ENCODE peak calls at places on chromosomes 1 and 21, in five cellular contexts. F is uterus, Z is endothelial cell, T is PC-3, B is Panc1. D is an unnamed sample.

GRCh38 chr1:60989745-60990718 is 92.3 kb upstream of the NFIA start:
- DNase-seq in T (peak), B (no peak), Z (no peak), F (peak), D (no peak)

GRCh38 chr1:101293461-101294045 is 56.7 kb downstream of the S1PR1 start:
- DNase-seq in B (no peak), Z (no peak), F (no peak), T (peak), D (no peak)

GRCh38 chr1:187261637-187262036 is 432.9 kb downstream of the PLA2G4A start:
- DNase-seq in Z (no peak), F (no peak), B (no peak), T (no peak), D (no peak)

GRCh38 chr1:96840396-96840795 is 118.8 kb downstream of the PTBP2 start:
- DNase-seq in Z (no peak), T (no peak), F (no peak), B (no peak), D (no peak)

GRCh38 chr1:117166076-117166475 is 44.5 kb upstream of the TRIM45 start:
- DNase-seq in B (peak), F (no peak), T (peak), Z (no peak), D (no peak)

GRCh38 chr1:11129649-11130048 is 30.0 kb upstream of the EXOSC10 start:
- DNase-seq in B (no peak), Z (no peak), T (no peak), F (no peak), D (no peak)

GRCh38 chr1:201911827-201912571 is 23.3 kb downstream of the SHISA4 start:
- DNase-seq in F (no peak), Z (no peak), T (no peak), B (no peak), D (no peak)

GRCh38 chr1:201903135-201903534 is 14.4 kb downstream of the SHISA4 start:
- DNase-seq in Z (no peak), B (no peak), T (no peak), F (peak), D (no peak)

GRCh38 chr1:85330206-85330605 is 53.8 kb upstream of the BCL10 start:
- DNase-seq in Z (no peak), T (peak), B (no peak), F (no peak), D (no peak)

GRCh38 chr1:59971464-59971911 is 44.9 kb upstream of the CYP2J2 start:
- DNase-seq in T (peak), B (no peak), Z (peak), F (peak), D (peak)

GRCh38 chr1:41365772-41366427 is 4.7 kb downstream of the FOXO6 start:
- DNase-seq in B (no peak), F (no peak), Z (no peak), T (no peak), D (no peak)

GRCh38 chr1:62247391-62248168 is 52.9 kb downstream of the L1TD1 start:
- DNase-seq in B (no peak), Z (no peak), T (no peak), F (no peak), D (no peak)

GRCh38 chr1:41677586-41677985 is 193.1 kb upstream of the EDN2 start:
- DNase-seq in F (no peak), T (no peak), B (no peak), Z (no peak), D (no peak)

GRCh38 chr1:53541761-53542550 is 82.8 kb downstream of the DMRTB1 start:
- DNase-seq in F (peak), T (peak), B (no peak), Z (peak), D (no peak)

GRCh38 chr1:165284471-165284870 is 72.0 kb downstream of the LMX1A start:
- DNase-seq in T (no peak), B (no peak), F (no peak), Z (no peak), D (no peak)

GRCh38 chr1:29713857-29714256 is 477.5 kb downstream of the PTPRU start:
- DNase-seq in T (peak), Z (no peak), F (no peak), B (no peak), D (no peak)

GRCh38 chr21:36338975-36339374 is 19.0 kb downstream of the MORC3 start:
- DNase-seq in F (no peak), Z (no peak), B (no peak), T (no peak), D (no peak)

GRCh38 chr1:242318140-242318539 is 206.4 kb downstream of the PLD5 start:
- DNase-seq in F (peak), T (no peak), Z (no peak), B (no peak), D (no peak)

GRCh38 chr1:228101994-228102790 is 933 bp downstream of the C1orf35 start:
- DNase-seq in T (peak), B (no peak), F (no peak), Z (peak), D (peak)

GRCh38 chr1:109216662-109217061 is 2.9 kb downstream of the SARS1 start:
- DNase-seq in T (no peak), F (no peak), B (no peak), Z (no peak), D (no peak)

GRCh38 chr1:28118640-28119307 is 30.4 kb upstream of the EYA3 start:
- DNase-seq in Z (no peak), F (no peak), T (no peak), B (no peak), D (no peak)

GRCh38 chr1:19064906-19065450 is 108.5 kb upstream of the IFFO2 start:
- DNase-seq in Z (no peak), B (no peak), F (no peak), T (no peak), D (no peak)

GRCh38 chr1:118986291-118986838 is 1.8 kb downstream of the TBX15 start:
- DNase-seq in T (no peak), Z (no peak), F (no peak), B (no peak), D (no peak)

GRCh38 chr1:24932725-24933294 is 2.7 kb upstream of the RUNX3 start:
- DNase-seq in T (no peak), B (no peak), Z (no peak), F (no peak), D (no peak)

GRCh38 chr1:152111515-152111968 is 3.7 kb downstream of the TCHH start:
- DNase-seq in B (no peak), Z (peak), T (no peak), F (no peak), D (no peak)

GRCh38 chr21:35924714-35925301 is 135.5 kb downstream of the SETD4 start:
- DNase-seq in F (no peak), T (peak), B (no peak), Z (no peak), D (no peak)